ENCODE peak calls at places on chromosomes 2 and 18, in four cellular contexts. X is T-helper 9 cell, H is aorta, K is transverse colon. G is an unnamed sample.

GRCh38 chr2:210544839-210545238 is 11.6 kb upstream of the CPS1 start:
- DNase-seq in X (no peak), H (no peak), K (no peak), G (no peak)

GRCh38 chr2:140639628-140640027 is 1491.2 kb downstream of the LRP1B start:
- DNase-seq in K (no peak), X (no peak), H (no peak), G (no peak)

GRCh38 chr18:36829362-36830140 is 624 bp downstream of the KIAA1328 start:
- DNase-seq in X (no peak), K (no peak), H (no peak), G (no peak)

GRCh38 chr2:10038123-10038522 is 5.2 kb upstream of the KLF11 start:
- DNase-seq in H (peak), X (no peak), K (no peak), G (no peak)

GRCh38 chr18:54444309-54444914 is 86.7 kb downstream of the C18orf54 start:
- DNase-seq in X (no peak), H (no peak), K (peak), G (no peak)

GRCh38 chr2:60251247-60251646 is 302.2 kb downstream of the BCL11A start:
- DNase-seq in H (no peak), K (no peak), X (no peak), G (no peak)

GRCh38 chr2:171762879-171763573 is 75.8 kb downstream of the DYNC1I2 start:
- DNase-seq in K (no peak), H (no peak), X (no peak), G (no peak)

GRCh38 chr2:55782528-55783173 is 89.0 kb upstream of the PNPT1 start:
- DNase-seq in X (no peak), H (no peak), K (no peak), G (no peak)

GRCh38 chr2:133657591-133657990 is 89.3 kb upstream of the NCKAP5 start:
- DNase-seq in K (no peak), H (no peak), X (no peak), G (no peak)

GRCh38 chr2:32289165-32290054 is 11.7 kb downstream of the YIPF4 start:
- DNase-seq in X (no peak), H (no peak), K (no peak), G (no peak)

GRCh38 chr2:45263147-45263546 is 253.9 kb upstream of the SIX2 start:
- DNase-seq in H (no peak), K (no peak), X (no peak), G (no peak)

GRCh38 chr2:240624011-240624949 is 1.0 kb upstream of the GPR35 start:
- DNase-seq in X (no peak), K (no peak), H (peak), G (no peak)

GRCh38 chr2:75199428-75200011 is at the start of gene TACR1:
- DNase-seq in X (peak), K (peak), H (peak), G (peak)

GRCh38 chr2:1455466-1455865 is 42.2 kb downstream of the TPO start:
- DNase-seq in H (no peak), K (no peak), X (no peak), G (no peak)

GRCh38 chr18:77208969-77209368 is 40.7 kb upstream of the GALR1 start:
- DNase-seq in X (no peak), H (no peak), K (peak), G (peak)

GRCh38 chr18:50097702-50098101 is 97.2 kb downstream of the MYO5B start:
- DNase-seq in X (no peak), H (no peak), K (peak), G (no peak)

GRCh38 chr2:106579750-106580197 is 92.6 kb downstream of the CD8B2 start:
- DNase-seq in H (no peak), X (no peak), K (no peak), G (no peak)

GRCh38 chr2:63863707-63864106 is 22.0 kb downstream of the UGP2 start:
- DNase-seq in X (no peak), H (no peak), K (no peak), G (no peak)

GRCh38 chr2:33395660-33396249 is 80.7 kb upstream of the RASGRP3 start:
- DNase-seq in H (no peak), X (peak), K (peak), G (peak)

GRCh38 chr2:112688086-112688880 is 32.5 kb upstream of the NT5DC4 start:
- DNase-seq in H (no peak), K (peak), X (no peak), G (no peak)

GRCh38 chr2:157246212-157247067 is 11.1 kb upstream of the GALNT5 start:
- DNase-seq in X (no peak), K (no peak), H (no peak), G (no peak)

GRCh38 chr2:143229952-143230351 is 100.7 kb downstream of the ARHGAP15 start:
- DNase-seq in H (no peak), K (no peak), X (no peak), G (no peak)

GRCh38 chr2:182980652-182981051 is 57.6 kb downstream of the NCKAP1 start:
- DNase-seq in X (no peak), K (no peak), H (no peak), G (no peak)

GRCh38 chr18:54999016-54999415 is 39.8 kb upstream of the CCDC68 start:
- DNase-seq in H (no peak), K (no peak), X (no peak), G (no peak)

GRCh38 chr2:159713691-159714585 is 1.6 kb downstream of the MARCHF7 start:
- DNase-seq in K (no peak), H (no peak), X (no peak), G (no peak)

G was measured in T-cell.